ENCODE peak calls at places on chromosomes 2 and 18, in four cellular contexts. F, N, U and A are unnamed samples.

GRCh38 chr2:149039213-149039724 is 770 bp downstream of the LYPD6B start:
- DNase-seq in F (no peak), N (no peak), U (no peak), A (no peak)

GRCh38 chr2:33242845-33243244 is 233.6 kb upstream of the RASGRP3 start:
- DNase-seq in F (no peak), N (no peak), U (no peak), A (no peak)

GRCh38 chr2:55158111-55158814 is 73.8 kb downstream of the CLHC1 start:
- DNase-seq in F (no peak), N (no peak), U (no peak), A (peak; percentile 54)

GRCh38 chr2:3406501-3406900 is 27.0 kb downstream of the TRAPPC12 start:
- DNase-seq in F (no peak), N (no peak), U (no peak), A (no peak)

GRCh38 chr18:55506074-55506473 is 81.9 kb downstream of the TCF4 start:
- DNase-seq in F (no peak), N (no peak), U (no peak), A (no peak)

GRCh38 chr2:7594211-7594610 is 677.0 kb downstream of the RNF144A start:
- DNase-seq in F (no peak), N (no peak), U (no peak), A (no peak)

GRCh38 chr2:215929602-215930335 is 83.6 kb downstream of the MREG start:
- DNase-seq in F (no peak), N (no peak), U (no peak), A (peak; percentile 42)

GRCh38 chr2:13919981-13920382 is 712.5 kb upstream of the LRATD1 start:
- DNase-seq in F (no peak), N (no peak), U (no peak), A (no peak)

GRCh38 chr2:30511122-30512083 is 64.4 kb downstream of the LCLAT1 start:
- DNase-seq in F (no peak), N (no peak), U (peak; percentile 12), A (peak; percentile 55)

GRCh38 chr2:239690651-239691631 is 290.1 kb upstream of the HDAC4 start:
- DNase-seq in F (no peak), N (no peak), U (no peak), A (no peak)

GRCh38 chr18:6009751-6010150 is 114.4 kb upstream of the TMEM200C start:
- DNase-seq in F (no peak), N (no peak), U (no peak), A (no peak)

GRCh38 chr2:96869281-96869823 is 528 bp downstream of the SEMA4C start:
- DNase-seq in F (no peak), N (no peak), U (peak; percentile 71), A (peak; percentile 73)

GRCh38 chr2:137228566-137228965 is 463.2 kb downstream of the THSD7B start:
- DNase-seq in F (no peak), N (no peak), U (no peak), A (no peak)

GRCh38 chr2:120230515-120231471 is 7.6 kb upstream of the TMEM185B start:
- DNase-seq in F (no peak), N (no peak), U (no peak), A (peak; percentile 76)

GRCh38 chr18:73668051-73668450 is 479.6 kb downstream of the FBXO15 start:
- DNase-seq in F (no peak), N (no peak), U (no peak), A (no peak)

GRCh38 chr2:177329035-177329434 is 63.5 kb upstream of the AGPS start:
- DNase-seq in F (no peak), N (no peak), U (no peak), A (no peak)

GRCh38 chr2:39215545-39215944 is 28.2 kb downstream of the CDKL4 start:
- DNase-seq in F (no peak), N (no peak), U (no peak), A (no peak)